ENCODE peak calls at places on chromosomes 2 and 18, in seven cellular contexts. M is endothelial cell of umbilical vein, Y is GM23338, B is K562, K is HCT116, J is transverse colon, R is stomach. A is an unnamed sample.

GRCh38 chr2:120442923-120443571 is 97.1 kb downstream of the INHBB start:
- DNase-seq in J (peak), R (peak), Y (peak), B (peak), M (no peak), K (peak), A (peak)

GRCh38 chr18:46378864-46379207 is 274.7 kb downstream of the HAUS1 start:
- DNase-seq in M (no peak), K (no peak), B (no peak), R (no peak), Y (no peak), J (no peak), A (no peak)

GRCh38 chr2:68465081-68465916 is 1.8 kb downstream of the FBXO48 start:
- DNase-seq in B (no peak), M (no peak), R (no peak), Y (no peak), K (no peak), J (no peak), A (no peak)

GRCh38 chr2:9552491-9553178 is 3.0 kb downstream of the ADAM17 start:
- DNase-seq in M (peak), K (no peak), Y (no peak), B (peak), R (no peak), J (no peak), A (no peak)

GRCh38 chr2:61471905-61472805 is 1.3 kb upstream of the USP34 start:
- DNase-seq in R (no peak), J (peak), B (peak), K (no peak), Y (peak), M (no peak), A (no peak)

GRCh38 chr18:8608795-8609673 is at the start of gene RAB12:
- DNase-seq in R (peak), J (peak), Y (peak), B (peak), M (peak), K (peak), A (peak)

GRCh38 chr2:235669983-235670962 is 176.4 kb downstream of the AGAP1 start:
- DNase-seq in B (no peak), Y (peak), J (peak), R (peak), K (no peak), M (peak), A (no peak)

GRCh38 chr2:3626118-3626816 is 31.4 kb downstream of the COLEC11 start:
- DNase-seq in R (peak), Y (no peak), J (no peak), M (peak), B (no peak), K (no peak), A (peak)

GRCh38 chr2:26609839-26610277 is 31.3 kb downstream of the CIB4 start:
- DNase-seq in M (no peak), B (no peak), J (no peak), R (no peak), Y (no peak), K (no peak), A (peak)

GRCh38 chr2:231674587-231675334 is 33.6 kb upstream of the PTMA start:
- DNase-seq in Y (peak), M (peak), B (peak), K (no peak), R (peak), J (peak), A (peak)

GRCh38 chr2:98911376-98912154 is 24.5 kb downstream of the CRACDL start:
- DNase-seq in B (no peak), R (peak), M (no peak), J (no peak), Y (no peak), K (no peak), A (peak)

GRCh38 chr2:133421516-133422324 is 146.5 kb downstream of the NCKAP5 start:
- DNase-seq in K (no peak), J (peak), R (no peak), Y (peak), B (no peak), M (no peak), A (no peak)

GRCh38 chr18:75043478-75043877 is 165.5 kb downstream of the PTGR3 start:
- DNase-seq in Y (no peak), R (no peak), M (no peak), J (no peak), B (no peak), K (no peak), A (no peak)

GRCh38 chr2:158346041-158346440 is 110.5 kb downstream of the CCDC148 start:
- DNase-seq in K (no peak), B (no peak), Y (peak), R (no peak), M (no peak), J (no peak), A (no peak)

GRCh38 chr2:126656311-126657145 is 570 bp downstream of the GYPC start:
- DNase-seq in K (no peak), R (no peak), J (peak), M (no peak), Y (peak), B (peak), A (peak)

GRCh38 chr2:120381192-120381591 is 35.3 kb downstream of the INHBB start:
- DNase-seq in K (no peak), R (no peak), J (no peak), Y (no peak), B (no peak), M (no peak), A (no peak)

GRCh38 chr2:162282765-162283425 is 35.6 kb downstream of the IFIH1 start:
- DNase-seq in M (no peak), K (no peak), J (no peak), R (no peak), Y (no peak), B (no peak), A (no peak)

GRCh38 chr2:39356922-39357639 is 80.0 kb downstream of the MAP4K3 start:
- DNase-seq in Y (no peak), R (no peak), B (no peak), J (no peak), K (no peak), M (no peak), A (no peak)

GRCh38 chr2:85181844-85182456 is 48.8 kb downstream of the TCF7L1 start:
- DNase-seq in Y (no peak), B (no peak), R (no peak), J (no peak), K (no peak), M (no peak), A (peak)

GRCh38 chr2:179655627-179656026 is 205.8 kb downstream of the ZNF385B start:
- DNase-seq in B (no peak), J (no peak), K (no peak), R (no peak), M (no peak), Y (no peak), A (no peak)

GRCh38 chr2:64620661-64621060 is 33.1 kb downstream of the SERTAD2 start:
- DNase-seq in R (no peak), Y (no peak), J (no peak), K (no peak), M (no peak), B (no peak), A (no peak)

GRCh38 chr2:222862915-222863544 is 2.2 kb downstream of the ACSL3 start:
- DNase-seq in B (no peak), R (no peak), Y (no peak), J (no peak), M (no peak), K (no peak), A (no peak)

GRCh38 chr2:144707927-144708326 is 188.0 kb upstream of the ZEB2 start:
- DNase-seq in J (no peak), B (no peak), K (no peak), M (no peak), R (no peak), Y (no peak), A (no peak)

GRCh38 chr2:230865766-230866703 is 1.3 kb downstream of the ITM2C start:
- DNase-seq in B (no peak), Y (peak), J (peak), M (no peak), R (peak), K (no peak), A (peak)

GRCh38 chr2:11389551-11390528 is 45.4 kb upstream of the ROCK2 start:
- DNase-seq in R (peak), J (peak), B (no peak), M (peak), Y (no peak), K (no peak), A (no peak)

GRCh38 chr18:62682396-62682795 is 32.9 kb upstream of the PHLPP1 start:
- DNase-seq in B (no peak), Y (peak), K (no peak), J (no peak), R (no peak), M (no peak), A (no peak)

GRCh38 chr2:196415384-196415783 is 224.1 kb upstream of the CCDC150 start:
- DNase-seq in Y (no peak), B (no peak), J (no peak), M (no peak), R (no peak), K (no peak), A (no peak)

DNA sequence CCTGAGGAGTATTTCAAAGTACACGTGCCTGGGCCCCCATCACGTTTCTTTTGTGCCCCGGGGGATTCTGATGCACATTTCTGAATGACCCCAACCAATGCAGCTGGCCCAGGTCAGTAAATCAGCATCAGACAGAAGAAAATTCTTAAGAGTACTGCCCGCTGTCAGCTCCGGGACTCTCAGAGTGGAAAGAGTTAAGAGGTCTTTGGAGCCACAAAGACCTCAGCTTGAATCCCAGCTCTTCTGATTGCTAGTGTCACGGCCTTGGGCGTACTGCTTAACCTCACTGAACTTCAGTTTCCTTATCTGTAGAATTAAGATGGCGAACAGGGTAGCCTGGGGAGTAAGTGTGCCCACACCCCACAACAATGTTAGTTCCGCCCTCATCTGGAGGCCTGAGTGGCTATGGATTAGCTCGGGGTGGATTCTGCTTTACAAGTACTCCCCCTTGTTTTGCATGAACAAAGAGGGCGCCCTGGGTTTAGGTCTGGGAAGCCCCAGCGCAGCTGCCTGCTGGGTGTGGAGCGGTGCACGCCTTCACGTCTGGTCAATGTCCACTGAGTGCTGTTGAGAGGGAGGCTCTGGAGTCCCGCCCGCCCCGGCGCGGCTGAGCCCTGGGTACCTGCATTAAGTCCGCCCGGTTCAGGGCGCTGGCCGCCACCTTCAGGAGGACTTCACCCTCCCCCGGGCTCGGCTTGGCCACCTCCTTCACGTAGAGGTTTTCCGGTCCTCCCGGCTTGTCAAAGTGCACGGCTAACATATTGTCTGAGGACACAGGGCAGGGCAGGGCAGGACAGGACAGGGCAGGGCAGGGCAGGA is 858 bp downstream of the TP53I3 start:
- DNase-seq in J (peak), M (peak), Y (peak), K (peak), B (peak), R (peak), A (no peak)
- TF ChIP-seq POLR2AphosphoS5 in J (peak), M (no peak), Y (peak), K (peak), B (peak), R (peak), A (no peak)

DNA sequence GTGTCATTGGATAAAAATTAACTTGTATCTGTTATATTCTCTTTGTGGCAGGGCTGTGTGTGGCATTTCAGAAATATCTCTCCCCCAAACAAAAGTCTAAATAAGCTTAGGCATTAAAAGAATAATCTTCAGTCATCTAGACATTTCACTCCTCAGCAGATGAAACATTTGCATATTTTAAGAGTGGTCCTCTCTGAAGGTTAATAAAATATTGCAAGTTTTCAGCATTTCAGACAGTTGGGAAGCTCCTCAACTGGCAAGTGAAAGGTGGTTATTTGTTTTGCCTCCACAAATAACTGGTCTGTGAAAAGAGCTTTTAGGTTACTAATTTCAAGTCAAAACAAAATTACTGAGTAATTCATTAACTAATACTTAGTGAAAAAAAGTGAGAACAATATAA is 462.6 kb downstream of the EPHA4 start:
- DNase-seq in Y (no peak), R (no peak), K (no peak), M (no peak), J (no peak), B (no peak), A (no peak)
- TF ChIP-seq POLR2AphosphoS5 in Y (no peak), R (no peak), K (no peak), M (no peak), J (no peak), B (no peak), A (no peak)

GRCh38 chr18:9661564-9661963 is 46.5 kb upstream of the RAB31 start:
- DNase-seq in M (no peak), K (no peak), B (no peak), Y (peak), J (no peak), R (no peak), A (no peak)

GRCh38 chr18:9653390-9653789 is 39.0 kb upstream of the PPP4R1 start:
- DNase-seq in J (no peak), R (peak), Y (no peak), B (no peak), M (peak), K (no peak), A (no peak)

GRCh38 chr18:9663377-9663776 is 44.7 kb upstream of the RAB31 start:
- DNase-seq in J (no peak), Y (no peak), R (no peak), M (no peak), K (no peak), B (no peak), A (no peak)

GRCh38 chr18:9659499-9660387 is 45.4 kb upstream of the PPP4R1 start:
- DNase-seq in B (no peak), R (no peak), J (no peak), Y (no peak), K (no peak), M (no peak), A (no peak)

DNA sequence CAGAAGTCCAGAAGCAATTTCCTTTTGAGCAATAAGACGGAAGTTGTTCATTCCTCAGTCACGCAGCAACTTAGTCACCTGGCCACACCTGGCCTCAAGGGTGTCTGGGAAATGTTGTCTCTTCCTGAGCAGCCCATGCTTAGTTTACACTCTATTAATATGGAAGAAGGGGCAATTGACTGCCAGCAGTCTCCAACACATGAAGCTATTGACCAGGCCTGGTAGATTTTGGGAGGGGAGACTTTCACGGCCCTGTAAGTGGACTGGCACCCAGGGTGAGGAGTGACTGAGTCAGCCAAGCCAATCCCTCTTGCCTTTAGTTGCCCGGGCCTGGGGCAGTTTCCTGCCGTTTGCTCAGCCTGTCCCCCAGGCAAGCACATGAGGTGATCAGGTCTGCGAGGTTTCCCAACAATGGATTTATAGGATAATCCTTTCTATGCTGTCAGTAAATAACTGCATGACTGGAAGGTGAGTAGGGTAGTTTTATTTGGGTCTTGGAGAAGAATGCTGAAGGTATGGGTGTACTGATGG is 43.8 kb upstream of the PPP4R1 start:
- DNase-seq in B (no peak), R (no peak), J (no peak), K (peak), Y (no peak), M (no peak), A (no peak)
- TF ChIP-seq POLR2AphosphoS5 in B (no peak), R (no peak), J (no peak), K (peak), Y (no peak), M (no peak), A (no peak)

GRCh38 chr2:217864960-217865359 is 137.8 kb downstream of the TNS1 start:
- DNase-seq in J (no peak), M (no peak), K (no peak), Y (no peak), R (no peak), B (no peak), A (no peak)
- TF ChIP-seq POLR2AphosphoS5 in J (no peak), M (no peak), K (no peak), Y (no peak), R (no peak), B (no peak), A (no peak)

GRCh38 chr2:204031056-204031455 is 94.5 kb downstream of the ICOS start:
- DNase-seq in K (no peak), R (no peak), Y (no peak), M (peak), B (no peak), J (no peak), A (no peak)
- TF ChIP-seq POLR2AphosphoS5 in K (no peak), R (no peak), Y (no peak), M (no peak), B (no peak), J (no peak), A (no peak)

GRCh38 chr18:2916184-2916583 is 69.4 kb downstream of the EMILIN2 start:
- DNase-seq in K (no peak), M (no peak), R (no peak), B (no peak), J (no peak), Y (peak), A (no peak)
- TF ChIP-seq POLR2AphosphoS5 in K (peak), M (no peak), R (no peak), B (no peak), J (no peak), Y (no peak), A (no peak)

GRCh38 chr2:8145385-8145784 is 536.5 kb upstream of the ID2 start:
- DNase-seq in B (no peak), J (no peak), M (no peak), K (no peak), Y (no peak), R (no peak), A (no peak)
- TF ChIP-seq POLR2AphosphoS5 in B (no peak), J (no peak), M (no peak), K (no peak), Y (no peak), R (no peak), A (no peak)

GRCh38 chr2:236763821-236764220 is 194.2 kb downstream of the ACKR3 start:
- DNase-seq in J (no peak), B (no peak), M (no peak), Y (no peak), R (no peak), K (no peak), A (no peak)

GRCh38 chr2:236766850-236767249 is 197.2 kb downstream of the ACKR3 start:
- DNase-seq in Y (no peak), J (no peak), K (no peak), R (no peak), M (no peak), B (no peak), A (no peak)

GRCh38 chr2:236765475-236765874 is 195.8 kb downstream of the ACKR3 start:
- DNase-seq in R (no peak), K (no peak), B (no peak), Y (no peak), J (no peak), M (no peak), A (no peak)

GRCh38 chr2:236762628-236763027 is 193.0 kb downstream of the ACKR3 start:
- DNase-seq in B (no peak), R (no peak), Y (no peak), M (no peak), J (no peak), K (no peak), A (no peak)

GRCh38 chr2:236764716-236765115 is 195.1 kb downstream of the ACKR3 start:
- DNase-seq in B (no peak), J (no peak), K (no peak), M (no peak), R (no peak), Y (no peak), A (no peak)
- TF ChIP-seq POLR2AphosphoS5 in B (no peak), J (no peak), K (no peak), M (no peak), R (no peak), Y (no peak), A (no peak)